ENCODE peak calls at places on chromosome 9, in nine cellular contexts. A is AG20443; M is type B pancreatic cell; B is pons; Q is Caki2; O is WTC11; N is ELR; D is adipocyte; T is stimulated activated CD4-positive, alpha-beta T cell treated with anti-CD3 and anti-CD28 coated beads, Interleukin-4, amount 100 ng/mL, for 24 hours. V is an unnamed sample.

GRCh38 chr9:90009447-90009846 is 404.6 kb downstream of the GADD45G start:
- DNase-seq in O (no peak), A (no peak), M (no peak), T (no peak), D (no peak), Q (no peak), N (no peak), B (peak), V (no peak)

GRCh38 chr9:95696701-95697100 is 178.8 kb upstream of the ERCC6L2 start:
- DNase-seq in T (no peak), Q (peak), A (no peak), B (no peak), M (no peak), O (no peak), N (no peak), D (no peak), V (no peak)

GRCh38 chr9:13446935-13447334 is 167.4 kb upstream of the MPDZ start:
- DNase-seq in B (no peak), M (no peak), T (no peak), Q (no peak), A (no peak), N (peak), D (peak), O (no peak), V (no peak)

GRCh38 chr9:113933671-113934070 is 57.6 kb downstream of the ZNF618 start:
- DNase-seq in A (no peak), O (no peak), T (no peak), M (no peak), D (no peak), N (no peak), B (no peak), Q (no peak), V (no peak)

GRCh38 chr9:136587944-136588662 is 42.3 kb upstream of the NOTCH1 start:
- DNase-seq in Q (no peak), A (no peak), M (no peak), D (no peak), N (no peak), O (peak), B (no peak), T (no peak), V (peak)

GRCh38 chr9:93634311-93635185 is 58.2 kb downstream of the PHF2 start:
- DNase-seq in Q (no peak), T (no peak), A (peak), N (no peak), D (no peak), O (no peak), M (no peak), B (peak), V (no peak)

GRCh38 chr9:89872913-89873707 is 268.3 kb downstream of the GADD45G start:
- DNase-seq in B (no peak), M (peak), T (no peak), D (no peak), Q (no peak), A (no peak), N (no peak), O (no peak), V (no peak)

GRCh38 chr9:86357091-86357866 is 3.1 kb upstream of the TUT7 start:
- DNase-seq in Q (no peak), M (no peak), A (no peak), T (no peak), O (no peak), D (peak), N (no peak), B (no peak), V (no peak)

GRCh38 chr9:128045876-128046275 is 21.2 kb downstream of the NAIF1 start:
- DNase-seq in M (no peak), D (no peak), Q (no peak), T (no peak), B (no peak), A (no peak), N (no peak), O (no peak), V (no peak)

GRCh38 chr9:134406366-134407122 is 80.3 kb downstream of the RXRA start:
- DNase-seq in A (peak), O (no peak), N (no peak), B (no peak), D (peak), M (no peak), T (no peak), Q (peak), V (peak)

GRCh38 chr9:114184071-114184470 is 28.7 kb downstream of the COL27A1 start:
- DNase-seq in N (peak), A (peak), Q (no peak), D (no peak), B (no peak), M (no peak), T (no peak), O (no peak), V (no peak)

GRCh38 chr9:15738011-15738410 is 185.2 kb downstream of the CCDC171 start:
- DNase-seq in N (peak), M (no peak), Q (no peak), O (no peak), A (no peak), D (peak), B (no peak), T (no peak), V (no peak)

GRCh38 chr9:129052592-129052991 is 16.2 kb downstream of the MIGA2 start:
- DNase-seq in N (no peak), M (no peak), O (no peak), T (no peak), B (no peak), Q (no peak), A (no peak), D (no peak), V (no peak)

GRCh38 chr9:114798793-114799427 is 6.9 kb downstream of the TNFSF15 start:
- DNase-seq in O (no peak), N (no peak), A (no peak), Q (no peak), B (no peak), M (no peak), T (no peak), D (no peak), V (no peak)

GRCh38 chr9:5892456-5893133 is 1.9 kb downstream of the MLANA start:
- DNase-seq in N (no peak), D (no peak), M (no peak), O (no peak), Q (no peak), B (no peak), T (no peak), A (no peak), V (peak)

GRCh38 chr9:90966475-90967150 is 165.0 kb downstream of the SYK start:
- DNase-seq in D (peak), O (no peak), A (peak), T (peak), Q (no peak), M (peak), N (peak), B (no peak), V (no peak)

GRCh38 chr9:32247173-32247572 is 137.3 kb upstream of the ACO1 start:
- DNase-seq in O (no peak), B (peak), M (no peak), N (no peak), T (no peak), D (no peak), Q (no peak), A (no peak), V (peak)

GRCh38 chr9:2596003-2596402 is 25.6 kb upstream of the VLDLR start:
- DNase-seq in A (no peak), D (no peak), O (no peak), T (no peak), Q (no peak), M (no peak), N (no peak), B (no peak), V (no peak)

GRCh38 chr9:121474225-121474947 is 25.3 kb downstream of the GGTA1 start:
- DNase-seq in T (no peak), N (no peak), O (no peak), B (no peak), M (no peak), A (no peak), D (no peak), Q (no peak), V (no peak)

GRCh38 chr9:33452828-33453271 is 5.5 kb upstream of the AQP3 start:
- DNase-seq in Q (peak), B (no peak), D (peak), A (peak), O (peak), M (no peak), N (peak), T (peak), V (peak)

GRCh38 chr9:72005451-72005850 is 55.0 kb downstream of the C9orf57 start:
- DNase-seq in A (no peak), N (no peak), D (no peak), T (no peak), B (no peak), O (no peak), M (no peak), Q (no peak), V (no peak)

GRCh38 chr9:121851641-121852091 is 200.2 kb downstream of the DAB2IP start:
- DNase-seq in A (no peak), B (peak), D (no peak), O (no peak), N (no peak), Q (no peak), M (no peak), T (no peak), V (no peak)

GRCh38 chr9:9790216-9790872 is 822.5 kb downstream of the PTPRD start:
- DNase-seq in A (peak), N (peak), Q (peak), M (no peak), B (peak), O (peak), T (no peak), D (peak), V (peak)

GRCh38 chr9:136732446-136733178 is 10.1 kb downstream of the LCN10 start:
- DNase-seq in A (no peak), M (no peak), O (no peak), T (no peak), D (no peak), N (no peak), B (no peak), Q (peak), V (no peak)

GRCh38 chr9:8718121-8718725 is 918.6 kb upstream of the DMAC1 start:
- DNase-seq in Q (no peak), M (no peak), D (no peak), O (no peak), T (no peak), A (no peak), N (no peak), B (no peak), V (no peak)

GRCh38 chr9:129626944-129627297 is 958 bp downstream of the NTMT1 start:
- DNase-seq in T (no peak), B (no peak), O (no peak), Q (peak), A (peak), N (peak), D (peak), M (no peak), V (no peak)

GRCh38 chr9:89372979-89373378 is 54.7 kb downstream of the SECISBP2 start:
- DNase-seq in B (no peak), Q (no peak), N (no peak), A (no peak), O (no peak), T (no peak), M (no peak), D (no peak), V (no peak)

GRCh38 chr9:129305246-129305645 is 127.2 kb upstream of the IER5L start:
- DNase-seq in Q (no peak), T (no peak), A (no peak), M (peak), N (no peak), B (no peak), D (no peak), O (no peak), V (no peak)

GRCh38 chr9:116900543-116900942 is 213.4 kb downstream of the TRIM32 start:
- DNase-seq in A (no peak), N (no peak), B (no peak), T (no peak), D (no peak), M (no peak), Q (no peak), O (no peak), V (no peak)

GRCh38 chr9:132669329-132669635 is 501 bp downstream of the DDX31 start:
- DNase-seq in T (no peak), A (no peak), O (no peak), B (no peak), Q (no peak), N (no peak), M (no peak), D (no peak), V (no peak)

GRCh38 chr9:23552876-23553275 is 273.2 kb downstream of the ELAVL2 start:
- DNase-seq in O (no peak), A (no peak), Q (no peak), D (no peak), T (no peak), B (no peak), N (no peak), M (no peak), V (no peak)

GRCh38 chr9:127451681-127452480 is 571 bp downstream of the LRSAM1 start:
- DNase-seq in Q (peak), T (peak), N (peak), B (peak), M (peak), D (peak), A (peak), O (peak), V (peak)

GRCh38 chr9:135017916-135018915 is 69.3 kb upstream of the OLFM1 start:
- DNase-seq in Q (no peak), A (no peak), B (no peak), D (no peak), N (no peak), O (no peak), M (no peak), T (no peak), V (no peak)

GRCh38 chr9:93456504-93456903 is 3.1 kb upstream of the FAM120AOS start:
- DNase-seq in B (no peak), T (no peak), O (no peak), D (no peak), M (no peak), A (no peak), N (no peak), Q (no peak), V (no peak)